ENCODE peak calls at places on chromosomes 2 and 18, in four cellular contexts. Z, V, M and Q are unnamed samples.

GRCh38 chr18:8930990-8931648 is 171.4 kb upstream of the NDUFV2 start:
- DNase-seq in M (no peak), V (no peak), Z (no peak), Q (no peak)

GRCh38 chr18:69697069-69697468 is 250.6 kb downstream of the CD226 start:
- DNase-seq in Z (no peak), V (no peak), M (no peak), Q (no peak)

GRCh38 chr2:147197754-147198153 is 647.1 kb upstream of the ACVR2A start:
- DNase-seq in V (no peak), Z (no peak), M (no peak), Q (no peak)

GRCh38 chr18:26190506-26190905 is 35.7 kb upstream of the TAF4B start:
- DNase-seq in M (no peak), V (peak; percentile 90), Z (no peak), Q (no peak)

GRCh38 chr18:62690416-62690815 is 24.9 kb upstream of the PHLPP1 start:
- DNase-seq in V (no peak), M (no peak), Z (no peak), Q (no peak)

GRCh38 chr2:20483496-20483895 is 36.6 kb downstream of the RHOB start:
- DNase-seq in Z (no peak), M (no peak), V (peak; percentile 42), Q (no peak)

GRCh38 chr2:207372483-207372882 is 157.3 kb upstream of the CREB1 start:
- DNase-seq in M (no peak), Z (no peak), V (no peak), Q (no peak)

GRCh38 chr2:43217228-43218220 is 8.9 kb downstream of the ZFP36L2 start:
- DNase-seq in V (peak; percentile 65), M (no peak), Z (no peak), Q (peak; percentile 87)

GRCh38 chr2:47078541-47079482 is 76.3 kb downstream of the STPG4 start:
- DNase-seq in Z (no peak), V (no peak), M (peak; percentile 53), Q (peak; percentile 48)

GRCh38 chr2:109176489-109176888 is 47.5 kb downstream of the SH3RF3 start:
- DNase-seq in Z (no peak), V (no peak), M (no peak), Q (no peak)

GRCh38 chr2:21041943-21042707 is 1.7 kb downstream of the APOB start:
- DNase-seq in V (no peak), Z (no peak), M (peak; percentile 72), Q (no peak)

GRCh38 chr18:60145776-60146175 is 226.8 kb downstream of the MC4R start:
- DNase-seq in V (no peak), Z (no peak), M (no peak), Q (peak; percentile 22)

GRCh38 chr2:200308001-200308400 is 1.5 kb downstream of the SPATS2L start:
- DNase-seq in Z (peak; percentile 29), M (no peak), V (peak; percentile 8), Q (no peak)

DNA sequence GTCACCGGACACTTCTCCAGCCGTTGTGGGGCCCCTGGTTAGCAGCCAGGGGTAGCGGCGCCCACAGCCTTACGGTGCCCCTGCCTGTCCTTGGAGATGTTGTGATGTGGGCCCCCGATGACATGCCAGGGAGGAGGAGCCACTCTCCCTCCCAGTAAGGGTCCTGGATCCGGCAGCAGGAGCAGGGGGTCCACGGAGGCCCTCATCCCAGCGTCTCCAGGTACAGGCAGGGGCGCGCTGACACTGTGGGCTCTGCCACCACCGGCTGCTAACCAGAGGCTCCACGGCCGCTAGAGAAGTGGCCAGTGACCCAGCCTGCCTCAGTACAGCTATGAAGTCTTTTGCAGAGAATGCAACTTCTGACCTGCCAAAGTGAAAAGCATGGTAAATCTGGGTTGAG is 121.2 kb downstream of the SPP2 start:
- DNase-seq in V (no peak), Z (no peak), M (no peak), Q (no peak)
- H3K4me3 ChIP-seq in V (no peak overlapping the region), Z (no peak overlapping the region), M (no peak overlapping the region), Q (no peak overlapping the region)

GRCh38 chr18:55549474-55550104 is 38.4 kb downstream of the TCF4 start:
- DNase-seq in V (no peak), M (no peak), Z (no peak), Q (no peak)

GRCh38 chr18:55552498-55553189 is 35.3 kb downstream of the TCF4 start:
- DNase-seq in Z (no peak), M (no peak), V (no peak), Q (no peak)

GRCh38 chr18:55546873-55547704 is 40.9 kb downstream of the TCF4 start:
- DNase-seq in V (no peak), Z (peak; percentile 37), M (no peak), Q (no peak)

GRCh38 chr18:55547705-55548056 is 40.3 kb downstream of the TCF4 start:
- DNase-seq in M (no peak), Z (no peak), V (no peak), Q (no peak)

GRCh38 chr18:55551227-55551626 is 36.8 kb downstream of the TCF4 start:
- DNase-seq in V (no peak), Z (no peak), M (no peak), Q (no peak)
- H3K79me2 ChIP-seq in V (no peaks in the 10 kb centered on the region), Z (no peaks in the 10 kb centered on the region), M (peaks cover 75% of the 10 kb centered on the region), Q (peaks cover 100% of the 10 kb centered on the region)

GRCh38 chr2:25161055-25161781 is 7.2 kb downstream of the POMC start:
- DNase-seq in Z (no peak), V (peak; percentile 27), M (no peak), Q (no peak)

GRCh38 chr2:25158096-25158852 is 10.1 kb downstream of the POMC start:
- DNase-seq in Z (no peak), M (no peak), V (no peak), Q (no peak)

GRCh38 chr2:25159947-25160346 is 8.4 kb downstream of the POMC start:
- DNase-seq in M (peak; percentile 91), Z (no peak), V (no peak), Q (peak; percentile 73)

GRCh38 chr2:25164526-25164925 is 3.9 kb downstream of the POMC start:
- DNase-seq in Z (no peak), V (no peak), M (no peak), Q (no peak)

GRCh38 chr2:25160376-25160775 is 8.0 kb downstream of the POMC start:
- DNase-seq in M (no peak), Z (no peak), V (no peak), Q (no peak)
- H3K4me3 ChIP-seq in M (no peak overlapping the region), Z (no peak overlapping the region), V (no peak overlapping the region), Q (no peak overlapping the region)

DNA sequence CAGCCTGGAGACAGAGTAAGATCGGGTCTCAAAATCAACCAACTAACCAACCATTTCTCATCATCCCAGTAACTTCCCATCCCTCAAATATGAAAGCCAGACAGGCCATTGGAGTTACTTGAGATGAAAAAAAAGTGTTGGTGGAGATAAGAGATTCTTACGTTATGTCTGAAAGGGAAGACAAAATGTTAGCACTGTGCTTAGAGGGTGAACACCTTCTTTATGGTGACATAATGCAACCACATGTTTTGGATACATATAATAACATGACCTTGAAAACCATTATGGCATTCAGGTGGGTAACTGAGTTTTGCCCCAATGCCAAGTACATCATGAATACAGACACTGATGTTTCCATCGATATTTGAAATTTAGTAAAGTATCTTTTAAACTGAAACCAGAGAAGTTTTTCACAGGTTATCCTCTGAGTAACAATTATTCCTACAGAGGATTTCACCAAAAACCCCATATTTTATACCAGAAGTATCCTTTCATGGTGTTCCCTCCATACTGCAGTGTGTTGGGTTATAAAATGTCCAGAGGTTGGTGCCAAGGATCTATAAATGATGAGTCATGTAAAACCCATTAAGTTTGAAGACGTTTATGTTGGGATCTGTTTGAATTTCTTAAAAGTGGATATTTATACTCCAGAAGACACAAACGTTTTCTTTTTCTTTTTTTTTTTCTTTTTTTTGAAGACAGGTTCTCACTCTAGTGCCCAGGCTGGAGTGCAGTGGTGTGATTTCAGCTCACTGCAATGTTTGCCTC is 45.5 kb downstream of the AAK1 start:
- DNase-seq in Z (no peak), V (no peak), M (no peak), Q (no peak)
- H3K79me2 ChIP-seq in Z (peaks cover 42% of the 10 kb centered on the region), V (peaks cover 6% of the 10 kb centered on the region), M (peaks cover 83% of the 10 kb centered on the region), Q (no peaks in the 10 kb centered on the region)

DNA sequence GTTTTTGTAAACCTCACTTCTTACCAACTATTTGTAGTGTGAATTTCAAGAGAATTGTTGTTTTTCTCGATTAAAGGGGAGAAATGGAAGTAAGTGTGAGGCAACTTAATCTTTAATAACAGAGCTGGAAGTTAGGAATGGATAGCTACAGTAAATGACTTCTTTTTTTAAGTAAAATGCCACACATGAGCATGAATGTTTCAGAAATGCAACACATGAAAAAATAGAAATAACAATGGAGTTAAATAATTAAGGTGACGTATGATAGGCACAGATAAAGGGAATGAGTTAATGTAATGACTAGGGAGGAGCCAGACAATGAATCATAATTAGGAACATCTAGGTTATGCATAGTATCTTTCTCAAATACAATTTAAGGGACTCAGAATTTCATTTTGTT is 3.4 kb downstream of the REL start:
- DNase-seq in V (no peak), M (no peak), Z (peak; percentile 63), Q (no peak)
- H3K4me3 ChIP-seq in V (no peak overlapping the region), M (no peak overlapping the region), Z (peak overlapping the region; percentile 98), Q (no peak overlapping the region)

DNA sequence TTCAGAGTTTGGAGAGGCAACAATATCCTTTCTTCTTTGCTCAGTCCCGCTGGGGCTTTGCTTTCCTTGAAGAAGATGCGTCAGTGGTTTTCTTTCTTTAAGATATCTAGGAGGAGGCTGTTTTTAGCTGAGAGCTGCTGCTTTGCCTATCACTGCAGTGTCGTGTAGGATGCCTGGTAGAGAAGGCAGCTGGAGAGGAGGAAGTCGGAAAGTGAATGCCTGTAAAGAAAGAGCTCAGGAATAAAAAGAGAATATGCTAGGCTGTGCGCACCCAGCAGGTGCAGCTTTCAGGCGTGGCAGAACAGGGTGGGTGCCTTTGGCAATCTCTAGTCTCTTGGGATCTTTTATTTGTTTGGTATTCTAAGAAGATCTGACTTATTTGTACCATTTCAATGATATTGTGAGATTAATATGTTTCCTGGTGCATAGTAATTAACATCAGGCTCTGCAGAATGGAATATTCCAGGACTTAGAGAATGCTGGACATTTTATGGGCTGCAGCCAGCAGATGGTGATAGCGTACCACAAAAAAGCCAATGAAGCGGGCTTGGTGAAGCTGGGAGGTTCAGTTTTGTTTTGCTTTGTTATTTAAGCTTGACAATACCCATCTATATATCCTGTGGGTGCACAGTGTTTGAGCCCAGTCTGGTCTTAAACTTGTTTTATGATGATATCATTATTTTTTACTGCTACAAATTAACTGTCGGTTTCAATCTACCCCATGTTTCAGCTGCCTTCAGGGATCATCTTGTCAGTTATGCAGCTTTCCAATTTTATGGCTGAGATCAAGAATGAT is 34.9 kb downstream of the CAVIN2 start:
- DNase-seq in Z (peak; percentile 38), M (peak; percentile 54), V (peak; percentile 68), Q (peak; percentile 70)
- H3K79me2 ChIP-seq in Z (no peaks in the 10 kb centered on the region), M (no peaks in the 10 kb centered on the region), V (no peaks in the 10 kb centered on the region), Q (no peaks in the 10 kb centered on the region)

GRCh38 chr2:27715318-27716165 is 51.9 kb downstream of the SLC4A1AP start:
- DNase-seq in Z (no peak), M (peak; percentile 93), V (peak; percentile 54), Q (peak; percentile 54)
- H3K4me3 ChIP-seq in Z (no peak overlapping the region), M (peak overlapping the region; percentile 58), V (peak overlapping the region; percentile 70), Q (peak overlapping the region; percentile 57)